ENCODE peak calls at places on chromosomes 7 and 10, in seven cellular contexts. One of them, this sample, is unnamed.

GRCh38 chr7:95180-95862 is 97.0 kb upstream of the FAM20C start:
- DNase-seq in HepG2: no peak
- DNase-seq in GM12892: no peak
- DNase-seq in GM12878: no peak
- DNase-seq in K562: no peak
- DNase-seq in H1: no peak
- DNase-seq in SK-N-SH: no peak
- DNase-seq in this sample: no peak

GRCh38 chr7:106646256-106646655 is 14.7 kb downstream of the CCDC71L start:
- DNase-seq in SK-N-SH: no peak
- DNase-seq in GM12878: no peak
- DNase-seq in H1: no peak
- DNase-seq in K562: no peak
- DNase-seq in GM12892: no peak
- DNase-seq in HepG2: no peak
- DNase-seq in this sample: no peak

GRCh38 chr7:128729489-128729888 is 9.7 kb upstream of the CALU start:
- DNase-seq in HepG2: peak
- DNase-seq in GM12892: no peak
- DNase-seq in GM12878: no peak
- DNase-seq in K562: no peak
- DNase-seq in SK-N-SH: no peak
- DNase-seq in H1: no peak
- DNase-seq in this sample: no peak

GRCh38 chr7:28793383-28793782 is 164.7 kb downstream of the TRIL start:
- DNase-seq in HepG2: no peak
- DNase-seq in GM12878: no peak
- DNase-seq in GM12892: no peak
- DNase-seq in SK-N-SH: no peak
- DNase-seq in H1: no peak
- DNase-seq in K562: no peak
- DNase-seq in this sample: no peak

GRCh38 chr7:129646369-129647021 is 35.0 kb downstream of the NRF1 start:
- DNase-seq in GM12892: no peak
- DNase-seq in HepG2: no peak
- DNase-seq in GM12878: no peak
- DNase-seq in K562: no peak
- DNase-seq in H1: no peak
- DNase-seq in SK-N-SH: no peak
- DNase-seq in this sample: no peak

GRCh38 chr7:81488210-81488609 is 281.6 kb downstream of the HGF start:
- DNase-seq in GM12892: no peak
- DNase-seq in SK-N-SH: no peak
- DNase-seq in GM12878: no peak
- DNase-seq in H1: no peak
- DNase-seq in K562: no peak
- DNase-seq in HepG2: no peak
- DNase-seq in this sample: no peak

GRCh38 chr7:29926761-29927160 is 62.8 kb downstream of the SCRN1 start:
- DNase-seq in GM12892: no peak
- DNase-seq in H1: no peak
- DNase-seq in GM12878: no peak
- DNase-seq in K562: no peak
- DNase-seq in HepG2: no peak
- DNase-seq in SK-N-SH: no peak
- DNase-seq in this sample: no peak

GRCh38 chr7:80807166-80807900 is 111.5 kb downstream of the SEMA3C start:
- DNase-seq in HepG2: no peak
- DNase-seq in K562: no peak
- DNase-seq in GM12892: no peak
- DNase-seq in GM12878: no peak
- DNase-seq in SK-N-SH: no peak
- DNase-seq in H1: no peak
- DNase-seq in this sample: no peak

GRCh38 chr7:135834262-135834661 is 85.6 kb upstream of the FAM180A start:
- DNase-seq in SK-N-SH: no peak
- DNase-seq in K562: no peak
- DNase-seq in GM12878: no peak
- DNase-seq in HepG2: no peak
- DNase-seq in GM12892: no peak
- DNase-seq in H1: no peak
- DNase-seq in this sample: no peak

GRCh38 chr10:92662852-92663251 is 26.9 kb upstream of the HHEX start:
- DNase-seq in HepG2: no peak
- DNase-seq in H1: no peak
- DNase-seq in K562: peak
- DNase-seq in SK-N-SH: no peak
- DNase-seq in GM12878: no peak
- DNase-seq in GM12892: no peak
- DNase-seq in this sample: no peak

GRCh38 chr7:53315986-53316385 is 280.6 kb downstream of the POM121L12 start:
- DNase-seq in SK-N-SH: peak
- DNase-seq in K562: no peak
- DNase-seq in GM12892: no peak
- DNase-seq in HepG2: no peak
- DNase-seq in H1: no peak
- DNase-seq in GM12878: no peak
- DNase-seq in this sample: no peak

GRCh38 chr10:69211104-69211503 is 9.0 kb upstream of the HKDC1 start:
- DNase-seq in HepG2: no peak
- DNase-seq in H1: no peak
- DNase-seq in SK-N-SH: no peak
- DNase-seq in GM12878: no peak
- DNase-seq in K562: no peak
- DNase-seq in GM12892: no peak
- DNase-seq in this sample: no peak

GRCh38 chr7:1505731-1506550 is 1.8 kb upstream of the INTS1 start:
- DNase-seq in SK-N-SH: no peak
- DNase-seq in K562: no peak
- DNase-seq in HepG2: no peak
- DNase-seq in H1: no peak
- DNase-seq in GM12878: no peak
- DNase-seq in GM12892: no peak
- DNase-seq in this sample: no peak

GRCh38 chr7:133253522-133253882 is 624 bp downstream of the EXOC4 start:
- DNase-seq in H1: no peak
- DNase-seq in SK-N-SH: no peak
- DNase-seq in HepG2: peak
- DNase-seq in K562: peak
- DNase-seq in GM12878: no peak
- DNase-seq in GM12892: no peak
- DNase-seq in this sample: no peak

GRCh38 chr7:159028456-159029401 is 115.9 kb downstream of the VIPR2 start:
- DNase-seq in H1: no peak
- DNase-seq in GM12878: no peak
- DNase-seq in HepG2: no peak
- DNase-seq in K562: no peak
- DNase-seq in GM12892: no peak
- DNase-seq in SK-N-SH: no peak
- DNase-seq in this sample: no peak

GRCh38 chr10:129621694-129622093 is 154.7 kb downstream of the MGMT start:
- DNase-seq in GM12878: no peak
- DNase-seq in SK-N-SH: no peak
- DNase-seq in H1: no peak
- DNase-seq in GM12892: no peak
- DNase-seq in HepG2: no peak
- DNase-seq in K562: no peak
- DNase-seq in this sample: no peak

GRCh38 chr7:98867271-98867701 is 2.5 kb downstream of the TMEM130 start:
- DNase-seq in K562: no peak
- DNase-seq in HepG2: no peak
- DNase-seq in GM12878: no peak
- DNase-seq in SK-N-SH: peak
- DNase-seq in GM12892: no peak
- DNase-seq in H1: no peak
- DNase-seq in this sample: no peak

GRCh38 chr7:30936650-30937245 is 25.1 kb downstream of the AQP1 start:
- DNase-seq in GM12892: no peak
- DNase-seq in GM12878: no peak
- DNase-seq in H1: no peak
- DNase-seq in HepG2: no peak
- DNase-seq in K562: no peak
- DNase-seq in SK-N-SH: peak
- DNase-seq in this sample: no peak

GRCh38 chr7:97064972-97065587 is 40.4 kb upstream of the DLX5 start:
- DNase-seq in GM12892: peak
- DNase-seq in GM12878: no peak
- DNase-seq in K562: peak
- DNase-seq in HepG2: peak
- DNase-seq in H1: no peak
- DNase-seq in SK-N-SH: peak
- DNase-seq in this sample: peak

GRCh38 chr7:29046978-29047377 is 88.8 kb upstream of the TRIL start:
- DNase-seq in GM12892: no peak
- DNase-seq in K562: no peak
- DNase-seq in HepG2: no peak
- DNase-seq in GM12878: no peak
- DNase-seq in SK-N-SH: no peak
- DNase-seq in H1: no peak
- DNase-seq in this sample: no peak

GRCh38 chr7:96388166-96388565 is 66.3 kb upstream of the SLC25A13 start:
- DNase-seq in K562: no peak
- DNase-seq in GM12878: no peak
- DNase-seq in SK-N-SH: no peak
- DNase-seq in H1: no peak
- DNase-seq in GM12892: no peak
- DNase-seq in HepG2: no peak
- DNase-seq in this sample: no peak

GRCh38 chr7:81445462-81445861 is 324.4 kb downstream of the HGF start:
- DNase-seq in H1: no peak
- DNase-seq in HepG2: no peak
- DNase-seq in GM12878: no peak
- DNase-seq in K562: no peak
- DNase-seq in GM12892: no peak
- DNase-seq in SK-N-SH: no peak
- DNase-seq in this sample: no peak

GRCh38 chr10:94963901-94964300 is 25.4 kb downstream of the CYP2C9 start:
- DNase-seq in GM12878: no peak
- DNase-seq in HepG2: peak
- DNase-seq in GM12892: no peak
- DNase-seq in H1: peak
- DNase-seq in SK-N-SH: peak
- DNase-seq in K562: no peak
- DNase-seq in this sample: no peak

GRCh38 chr7:12766416-12766815 is 79.0 kb downstream of the ARL4A start:
- DNase-seq in HepG2: no peak
- DNase-seq in GM12878: no peak
- DNase-seq in SK-N-SH: no peak
- DNase-seq in H1: no peak
- DNase-seq in GM12892: no peak
- DNase-seq in K562: no peak
- DNase-seq in this sample: no peak

DNA sequence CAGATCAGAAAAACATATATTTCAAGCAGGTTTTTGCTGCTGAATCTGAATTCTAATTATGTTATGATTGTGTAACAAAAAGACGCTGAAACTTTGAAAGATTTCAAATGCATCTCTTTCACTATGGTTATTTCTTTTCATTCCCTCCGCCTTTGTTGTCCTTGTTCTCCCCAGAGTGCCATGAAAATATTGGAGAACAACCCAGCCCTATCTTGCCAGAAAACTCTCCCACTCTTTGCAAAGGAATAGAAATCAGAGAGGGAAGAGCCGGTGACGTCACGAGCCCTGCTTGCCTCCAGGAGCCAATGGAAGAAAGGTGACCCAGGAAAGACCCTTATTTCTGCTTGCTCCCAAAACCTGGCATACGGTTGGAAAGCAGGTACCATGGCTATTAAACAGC is 3.4 kb downstream of the GFRA1 start:
- DNase-seq in GM12878: no peak
- DNase-seq in K562: no peak
- DNase-seq in HepG2: no peak
- DNase-seq in SK-N-SH: no peak
- DNase-seq in GM12892: no peak
- DNase-seq in H1: no peak
- DNase-seq in this sample: no peak
- TF ChIP-seq POLR2AphosphoS5 in GM12878: no peak
- TF ChIP-seq POLR2AphosphoS5 in K562: no peak
- TF ChIP-seq POLR2AphosphoS5 in HepG2: no peak
- TF ChIP-seq POLR2AphosphoS5 in SK-N-SH: no peak
- TF ChIP-seq POLR2AphosphoS5 in GM12892: no peak
- TF ChIP-seq POLR2AphosphoS5 in H1: no peak
- TF ChIP-seq POLR2AphosphoS5 in this sample: no peak

GRCh38 chr7:155972651-155973349 is 160.5 kb upstream of the SHH start:
- DNase-seq in SK-N-SH: no peak
- DNase-seq in K562: no peak
- DNase-seq in GM12892: no peak
- DNase-seq in HepG2: no peak
- DNase-seq in H1: no peak
- DNase-seq in GM12878: no peak
- DNase-seq in this sample: no peak
- TF ChIP-seq TAF1 in SK-N-SH: no peak
- TF ChIP-seq TAF1 in K562: no peak
- TF ChIP-seq TAF1 in GM12892: no peak
- TF ChIP-seq TAF1 in HepG2: no peak
- TF ChIP-seq TAF1 in H1: no peak
- TF ChIP-seq TAF1 in GM12878: no peak
- TF ChIP-seq TAF1 in this sample: no peak

DNA sequence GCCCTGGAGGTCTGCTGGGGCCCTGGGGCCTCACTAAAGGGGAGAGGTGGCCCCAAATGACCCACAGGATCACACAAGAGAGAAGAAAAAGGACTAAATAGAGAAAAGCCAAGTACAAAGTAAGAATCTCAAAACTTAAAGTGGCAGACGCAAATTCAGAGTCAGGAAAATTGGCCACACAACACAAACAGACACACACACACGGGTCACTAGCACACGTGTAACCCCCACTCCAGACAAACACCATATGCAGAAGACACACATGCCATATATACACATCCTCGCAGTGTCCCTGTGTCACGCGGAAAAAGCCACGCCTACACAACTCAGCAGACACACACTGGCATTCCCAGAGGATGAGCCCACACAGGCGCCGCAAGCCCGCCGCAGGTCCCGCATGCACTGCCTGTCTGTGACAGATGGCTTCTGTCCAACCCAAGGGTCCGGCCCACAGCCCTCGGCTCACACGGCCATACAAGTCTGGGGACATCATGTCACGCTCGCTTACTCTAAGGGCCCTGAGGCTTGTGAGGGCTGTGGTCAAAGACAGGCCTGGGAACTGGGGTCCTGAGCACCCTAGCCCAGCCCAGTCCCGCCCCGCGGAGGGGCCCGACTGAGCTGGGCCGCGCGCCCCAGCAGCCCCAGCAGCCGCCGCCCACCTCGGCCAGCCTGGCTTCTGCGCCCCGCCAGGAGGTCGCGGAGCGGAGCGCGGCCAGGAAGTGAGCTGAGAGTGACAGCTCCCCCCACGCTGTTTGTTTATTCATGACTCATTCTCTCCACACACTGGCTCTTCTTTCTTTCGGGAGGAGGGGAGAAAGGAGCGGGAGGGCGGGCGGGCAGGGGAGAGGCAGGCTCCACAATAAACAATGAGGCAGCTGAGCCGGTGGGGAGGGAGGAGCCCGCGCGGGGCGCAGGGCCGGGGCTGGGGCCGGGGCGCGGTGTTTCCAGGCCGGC is 95.5 kb upstream of the ZMIZ1 start:
- DNase-seq in SK-N-SH: peak
- DNase-seq in HepG2: peak
- DNase-seq in K562: peak
- DNase-seq in H1: peak
- DNase-seq in GM12878: peak
- DNase-seq in GM12892: peak
- DNase-seq in this sample: peak
- TF ChIP-seq POLR2AphosphoS5 in SK-N-SH: no peak
- TF ChIP-seq POLR2AphosphoS5 in HepG2: peak
- TF ChIP-seq POLR2AphosphoS5 in K562: peak
- TF ChIP-seq POLR2AphosphoS5 in H1: no peak
- TF ChIP-seq POLR2AphosphoS5 in GM12878: no peak
- TF ChIP-seq POLR2AphosphoS5 in GM12892: no peak
- TF ChIP-seq POLR2AphosphoS5 in this sample: no peak

GRCh38 chr10:28254290-28254985 is 48.4 kb downstream of the MPP7 start:
- DNase-seq in GM12892: no peak
- DNase-seq in H1: no peak
- DNase-seq in SK-N-SH: no peak
- DNase-seq in GM12878: no peak
- DNase-seq in HepG2: no peak
- DNase-seq in K562: no peak
- DNase-seq in this sample: no peak
- TF ChIP-seq TAF1 in GM12892: no peak
- TF ChIP-seq TAF1 in H1: no peak
- TF ChIP-seq TAF1 in SK-N-SH: no peak
- TF ChIP-seq TAF1 in GM12878: no peak
- TF ChIP-seq TAF1 in HepG2: no peak
- TF ChIP-seq TAF1 in K562: no peak
- TF ChIP-seq TAF1 in this sample: no peak

This sample was measured in GM12891.